ENCODE peak calls at places on chromosomes 1 and 21, in eight cellular contexts. F, M, Y, W, T, H, O and D are unnamed samples.

GRCh38 chr1:14135070-14135469 is 435.1 kb downstream of the PRDM2 start:
- DNase-seq in O (no peak), M (peak; percentile 7), T (no peak), W (no peak), Y (no peak), H (no peak), F (no peak), D (no peak)

GRCh38 chr1:157227700-157228099 is 89.5 kb upstream of the ETV3 start:
- DNase-seq in W (no peak), M (no peak), H (no peak), T (no peak), F (no peak), O (no peak), Y (no peak), D (no peak)

GRCh38 chr1:225899044-225899925 is 10.3 kb upstream of the LEFTY1 start:
- DNase-seq in H (no peak), O (peak; percentile 32), M (no peak), T (no peak), Y (no peak), W (no peak), F (no peak), D (no peak)

GRCh38 chr1:58893257-58893869 is 109.5 kb upstream of the JUN start:
- DNase-seq in T (no peak), W (no peak), Y (peak; percentile 79), O (no peak), H (no peak), M (no peak), F (no peak), D (peak; percentile 80)

GRCh38 chr1:115164484-115164883 is 75.2 kb upstream of the TSPAN2 start:
- DNase-seq in Y (no peak), T (no peak), H (no peak), O (no peak), M (no peak), W (no peak), F (no peak), D (no peak)

GRCh38 chr1:109268431-109269211 is 14.3 kb downstream of the PSRC1 start:
- DNase-seq in Y (no peak), H (no peak), F (no peak), M (no peak), W (no peak), O (peak; percentile 90), T (no peak), D (no peak)

GRCh38 chr1:196393742-196394141 is 214.5 kb downstream of the KCNT2 start:
- DNase-seq in H (no peak), Y (peak; percentile 27), T (peak; percentile 77), F (no peak), O (no peak), M (peak; percentile 9), W (no peak), D (no peak)

GRCh38 chr1:167454304-167454928 is 63.9 kb downstream of the CD247 start:
- DNase-seq in M (no peak), T (no peak), W (peak; percentile 6), Y (no peak), O (peak; percentile 75), F (no peak), H (no peak), D (no peak)

GRCh38 chr1:2617981-2618470 is 14.8 kb downstream of the MMEL1 start:
- DNase-seq in H (no peak), Y (no peak), W (no peak), F (no peak), T (no peak), O (peak; percentile 11), M (no peak), D (no peak)

GRCh38 chr1:90704817-90705216 is 12.3 kb downstream of the BARHL2 start:
- DNase-seq in H (no peak), T (no peak), W (no peak), F (no peak), Y (no peak), O (no peak), M (no peak), D (no peak)

GRCh38 chr1:42081475-42081874 is 71.7 kb upstream of the GUCA2B start:
- DNase-seq in M (no peak), O (no peak), H (no peak), Y (no peak), F (no peak), T (no peak), W (no peak), D (no peak)

GRCh38 chr21:17819878-17820232 is 699 bp upstream of the C21orf91 start:
- DNase-seq in F (no peak), O (no peak), T (peak; percentile 59), W (peak; percentile 81), Y (no peak), H (no peak), M (no peak), D (no peak)

GRCh38 chr1:206703647-206704046 is 18.9 kb downstream of the MAPKAPK2 start:
- DNase-seq in W (no peak), H (peak; percentile 33), M (no peak), O (no peak), T (no peak), Y (no peak), F (no peak), D (no peak)

GRCh38 chr1:53656062-53656915 is 82.7 kb downstream of the GLIS1 start:
- DNase-seq in W (no peak), H (no peak), T (no peak), M (no peak), O (peak; percentile 74), F (peak; percentile 85), Y (no peak), D (no peak)

GRCh38 chr1:11697893-11698210 is 6.3 kb downstream of the DRAXIN start:
- DNase-seq in H (no peak), Y (no peak), W (no peak), F (no peak), T (no peak), O (no peak), M (no peak), D (no peak)